ENCODE peak calls at places on chromosome 14, in five cellular contexts. M is mesendoderm, C is A673, U is small intestine, S is cardiac muscle cell. N is an unnamed sample.
A peak's percentile ranks its signal among the peaks of the same experiment; 100 is the strongest.

GRCh38 chr14:105817971-105818711 is 291.8 kb downstream of the TMEM121 start:
- DNase-seq in M (no peak), C (no peak), U (no peak), S (no peak), N (no peak)

GRCh38 chr14:103308717-103309616 is 25.1 kb upstream of the EIF5 start:
- DNase-seq in M (no peak), C (peak; percentile 46), U (no peak), S (no peak), N (no peak)

GRCh38 chr14:60188115-60188514 is 22.9 kb upstream of the DHRS7 start:
- DNase-seq in M (no peak), C (peak; percentile 25), U (no peak), S (peak; percentile 15), N (no peak)

GRCh38 chr14:68124885-68125731 is 305.5 kb downstream of the RAD51B start:
- DNase-seq in M (peak; percentile 53), C (no peak), U (no peak), S (peak; percentile 57), N (peak; percentile 38)

GRCh38 chr14:41457393-41457792 is 149.3 kb upstream of the LRFN5 start:
- DNase-seq in M (no peak), C (no peak), U (no peak), S (no peak), N (no peak)

GRCh38 chr14:66495214-66496098 is 9.3 kb downstream of the CCDC196 start:
- DNase-seq in M (peak; percentile 68), C (peak; percentile 71), U (peak; percentile 78), S (peak; percentile 83), N (peak; percentile 70)

GRCh38 chr14:76761198-76761848 is at the start of gene VASH1:
- DNase-seq in M (peak; percentile 82), C (peak; percentile 59), U (peak; percentile 38), S (peak; percentile 78), N (peak; percentile 70)

GRCh38 chr14:40618225-40618898 is 988.3 kb upstream of the LRFN5 start:
- DNase-seq in M (no peak), C (no peak), U (no peak), S (no peak), N (no peak)

GRCh38 chr14:53979747-53980642 is 23.4 kb upstream of the BMP4 start:
- DNase-seq in M (peak; percentile 96), C (no peak), U (no peak), S (peak; percentile 78), N (no peak)

GRCh38 chr14:67515386-67516079 is 17.6 kb upstream of the PLEKHH1 start:
- DNase-seq in M (no peak), C (peak; percentile 36), U (peak; percentile 40), S (peak; percentile 14), N (no peak)

GRCh38 chr14:68665116-68665515 is 127.8 kb downstream of the ZFP36L1 start:
- DNase-seq in M (no peak), C (no peak), U (no peak), S (peak; percentile 46), N (no peak)

GRCh38 chr14:81396108-81396507 is 4.0 kb downstream of the STON2 start:
- DNase-seq in M (peak; percentile 44), C (peak; percentile 20), U (no peak), S (no peak), N (no peak)

GRCh38 chr14:37623971-37624370 is 28.5 kb downstream of the TTC6 start:
- DNase-seq in M (no peak), C (no peak), U (no peak), S (no peak), N (no peak)

GRCh38 chr14:63727231-63727735 is 582 bp downstream of the SGPP1 start:
- DNase-seq in M (peak; percentile 53), C (peak; percentile 48), U (peak; percentile 25), S (peak; percentile 67), N (peak; percentile 66)

GRCh38 chr14:81991998-81992397 is 458.3 kb upstream of the SEL1L start:
- DNase-seq in M (peak; percentile 25), C (peak; percentile 14), U (no peak), S (no peak), N (no peak)

GRCh38 chr14:74712499-74713394 is at the start of the genes AREL1 and FCF1:
- DNase-seq in M (peak; percentile 97), C (peak; percentile 95), U (peak; percentile 92), S (peak; percentile 93), N (peak; percentile 93)
- H3K4me1 ChIP-seq in M (peaks cover 1% of the 10 kb centered on the region), C (peaks cover 12% of the 10 kb centered on the region), U (no peaks in the 10 kb centered on the region), S (peaks cover 6% of the 10 kb centered on the region), N (peaks cover 6% of the 10 kb centered on the region)

DNA sequence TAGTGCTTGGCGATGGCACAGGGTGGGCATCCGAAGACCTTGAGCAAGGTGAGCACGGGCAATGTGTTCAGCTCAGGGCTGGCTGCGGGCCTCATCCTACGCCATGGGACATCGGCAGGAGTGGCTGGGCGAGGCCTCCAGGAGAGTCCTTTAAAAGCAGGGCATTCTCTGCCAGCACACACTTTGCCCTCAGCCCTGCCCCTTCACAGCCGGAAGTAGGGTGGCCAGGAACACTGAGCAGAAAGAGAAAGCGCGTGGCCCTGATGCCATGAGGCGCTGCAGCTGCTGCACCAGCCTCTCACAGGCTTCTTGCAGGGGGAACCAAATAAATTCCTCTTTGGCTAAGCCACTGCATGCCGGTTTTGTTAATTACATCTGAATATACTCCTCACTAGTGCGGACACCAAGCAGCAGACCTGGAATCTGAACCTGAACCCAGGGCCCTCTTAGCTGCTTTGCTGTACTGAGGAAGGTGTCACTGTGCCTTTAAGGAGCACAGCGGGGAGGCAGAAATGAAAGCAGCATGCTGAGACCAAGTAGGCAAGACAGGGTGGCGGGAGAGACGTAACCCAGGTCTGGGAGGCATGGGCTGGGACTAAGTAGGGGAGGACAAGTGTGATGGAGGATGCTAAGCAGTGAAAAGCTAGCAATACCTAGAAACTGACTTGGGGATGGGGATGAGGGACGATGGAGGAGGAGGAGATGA is 155.2 kb downstream of the TTC7B start:
- DNase-seq in M (no peak), C (no peak), U (peak; percentile 95), S (no peak), N (no peak)
- H3K36me3 ChIP-seq in M (no peaks in the 10 kb centered on the region), C (no peaks in the 10 kb centered on the region), U (no peaks in the 10 kb centered on the region), S (no peaks in the 10 kb centered on the region), N (no peaks in the 10 kb centered on the region)

GRCh38 chr14:61480704-61481285 is 159.4 kb downstream of the PRKCH start:
- DNase-seq in M (no peak), C (no peak), U (no peak), S (no peak), N (no peak)
- H3K4me1 ChIP-seq in M (no peaks in the 10 kb centered on the region), C (peaks cover 8% of the 10 kb centered on the region), U (no peaks in the 10 kb centered on the region), S (peaks cover 41% of the 10 kb centered on the region), N (peaks cover 12% of the 10 kb centered on the region)

DNA sequence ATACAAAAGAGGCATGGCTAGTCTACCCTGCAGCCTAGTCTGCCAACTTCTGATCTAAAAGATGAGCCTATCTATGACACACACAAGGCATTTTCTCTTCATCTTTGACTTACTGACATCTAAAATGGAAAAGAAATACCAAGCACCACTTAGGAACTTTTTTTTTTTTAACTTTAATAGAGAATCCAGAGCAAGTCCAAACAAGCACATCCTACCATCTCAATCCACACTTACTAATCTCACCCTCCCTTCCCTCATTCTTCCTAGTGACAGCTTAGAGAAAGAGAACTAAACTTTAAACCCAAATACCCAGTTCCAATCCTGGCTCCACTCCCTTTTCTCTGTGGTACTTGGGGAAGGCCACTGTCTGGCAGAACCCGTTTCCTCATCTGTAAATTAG is 31.8 kb downstream of the BDKRB1 start:
- DNase-seq in M (no peak), C (no peak), U (no peak), S (no peak), N (no peak)
- H3K36me3 ChIP-seq in M (no peaks in the 10 kb centered on the region), C (peaks cover 6% of the 10 kb centered on the region), U (peaks cover 26% of the 10 kb centered on the region), S (peaks cover 16% of the 10 kb centered on the region), N (no peaks in the 10 kb centered on the region)

DNA sequence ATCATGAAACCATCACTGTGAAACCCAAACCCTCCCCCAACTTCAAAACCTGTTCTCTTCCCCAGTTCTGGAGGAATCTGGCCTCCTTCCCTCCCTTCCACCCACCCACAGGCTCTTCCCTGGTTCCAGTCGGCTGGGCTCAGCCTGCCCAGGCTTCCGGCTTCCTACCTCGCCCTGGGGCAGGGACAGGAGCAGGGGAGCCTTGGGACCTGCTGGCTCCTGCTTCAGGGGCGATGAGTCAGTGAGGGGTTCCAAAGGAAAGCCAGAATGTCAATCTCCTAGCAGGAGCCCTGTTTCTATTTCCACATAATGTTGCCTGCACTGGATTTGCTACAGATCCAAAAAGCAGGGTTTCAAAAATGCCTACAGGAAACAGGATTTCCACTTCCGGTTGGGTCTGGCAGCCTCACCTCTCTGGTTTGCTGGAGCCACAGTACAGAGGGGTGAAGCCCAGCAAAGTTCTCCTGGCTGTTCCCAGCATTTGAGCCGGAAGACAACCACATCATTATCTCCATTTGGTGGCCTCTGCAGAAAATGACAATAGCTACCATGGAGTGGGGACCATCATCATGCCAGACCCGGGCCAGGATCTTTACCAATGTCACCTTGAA is 278.3 kb downstream of the DPF3 start:
- DNase-seq in M (peak; percentile 60), C (peak; percentile 29), U (no peak), S (peak; percentile 60), N (no peak)
- H3K4me1 ChIP-seq in M (no peaks in the 10 kb centered on the region), C (no peaks in the 10 kb centered on the region), U (no peaks in the 10 kb centered on the region), S (peaks cover 40% of the 10 kb centered on the region), N (peaks cover 3% of the 10 kb centered on the region)

DNA sequence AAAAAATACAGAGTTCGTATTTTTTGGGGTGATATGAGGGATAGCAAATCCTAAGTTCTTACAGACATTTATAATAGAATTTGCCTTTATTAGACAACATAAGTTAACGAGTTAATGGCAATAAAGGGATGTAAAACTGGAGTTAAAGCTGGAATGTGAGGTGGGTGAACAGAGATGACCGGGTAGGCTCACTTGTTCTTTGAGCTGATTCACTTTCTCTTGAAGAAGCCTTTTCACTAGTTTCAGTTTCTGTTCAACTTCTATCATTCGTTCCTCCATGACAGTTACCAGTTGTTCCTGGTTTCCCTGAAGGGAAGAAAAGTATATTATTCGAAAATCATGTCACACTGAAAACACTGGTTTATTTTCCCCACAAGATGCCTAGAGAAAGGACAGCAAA is 57.7 kb upstream of the SAV1 start:
- DNase-seq in M (no peak), C (no peak), U (no peak), S (no peak), N (no peak)
- H3K36me3 ChIP-seq in M (peaks cover 3% of the 10 kb centered on the region), C (peaks cover 55% of the 10 kb centered on the region), U (peaks cover 18% of the 10 kb centered on the region), S (peaks cover 40% of the 10 kb centered on the region), N (no peaks in the 10 kb centered on the region)

GRCh38 chr14:22449612-22449930 is 139.5 kb downstream of the DAD1 start:
- DNase-seq in M (no peak), C (no peak), U (no peak), S (no peak), N (no peak)
- H3K4me1 ChIP-seq in M (no peaks in the 10 kb centered on the region), C (no peaks in the 10 kb centered on the region), U (no peaks in the 10 kb centered on the region), S (no peaks in the 10 kb centered on the region), N (no peaks in the 10 kb centered on the region)

GRCh38 chr14:56357478-56357877 is 222.1 kb upstream of the TMEM260 start:
- DNase-seq in M (no peak), C (no peak), U (no peak), S (no peak), N (no peak)
- H3K36me3 ChIP-seq in M (no peaks in the 10 kb centered on the region), C (no peaks in the 10 kb centered on the region), U (no peaks in the 10 kb centered on the region), S (no peaks in the 10 kb centered on the region), N (no peaks in the 10 kb centered on the region)

DNA sequence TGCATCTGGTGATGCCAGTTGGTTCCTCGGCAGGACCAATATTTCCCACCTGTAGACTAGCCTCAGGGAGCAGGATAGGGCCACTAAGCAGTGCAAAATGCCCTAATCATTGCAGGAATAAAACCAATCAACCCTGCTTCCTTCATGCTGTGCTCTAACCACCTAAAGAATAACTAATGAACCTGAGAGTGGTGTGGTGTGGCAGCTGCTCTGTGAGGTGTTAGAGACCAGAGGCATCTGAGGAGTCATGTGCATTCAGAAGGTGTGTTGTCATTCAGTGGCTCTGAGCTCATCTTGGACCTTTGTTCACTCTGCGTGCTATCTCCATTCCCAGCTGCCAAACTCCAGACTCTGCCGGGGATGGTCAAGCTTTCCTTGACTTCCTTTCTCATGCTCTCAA is 136.7 kb upstream of the EGLN3 start:
- DNase-seq in M (no peak), C (no peak), U (no peak), S (no peak), N (no peak)
- H3K4me1 ChIP-seq in M (no peaks in the 10 kb centered on the region), C (no peaks in the 10 kb centered on the region), U (no peaks in the 10 kb centered on the region), S (no peaks in the 10 kb centered on the region), N (no peaks in the 10 kb centered on the region)